ENCODE peak calls at places on chromosomes 13 and 19, in four cellular contexts. B is HFFc6, X is neural crest cell, R is GM12864. P is an unnamed sample.

GRCh38 chr19:39946532-39946931 is 12.1 kb upstream of the FCGBP start:
- DNase-seq in B (no peak), X (no peak), R (no peak), P (no peak)

GRCh38 chr13:110475550-110476219 is 85.8 kb downstream of the RAB20 start:
- DNase-seq in B (no peak), X (no peak), R (no peak), P (no peak)

GRCh38 chr13:36913463-36913862 is 6.6 kb downstream of the SMAD9 start:
- DNase-seq in B (no peak), X (no peak), R (no peak), P (no peak)

GRCh38 chr13:89380101-89380500 is 1708.9 kb downstream of the SLITRK5 start:
- DNase-seq in B (no peak), X (no peak), R (no peak), P (no peak)

GRCh38 chr19:49553451-49554271 is 25.9 kb downstream of the RCN3 start:
- DNase-seq in B (peak), X (no peak), R (no peak), P (no peak)

GRCh38 chr19:36027696-36028095 is 5.0 kb downstream of the CLIP3 start:
- DNase-seq in B (no peak), X (no peak), R (no peak), P (no peak)

GRCh38 chr19:51297406-51297805 is 14.0 kb upstream of the IGLON5 start:
- DNase-seq in B (no peak), X (no peak), R (no peak), P (no peak)

GRCh38 chr19:49216076-49216475 is 58.5 kb downstream of the TRPM4 start:
- DNase-seq in B (no peak), X (no peak), R (no peak), P (no peak)

GRCh38 chr13:97340399-97340798 is 93.6 kb upstream of the RAP2A start:
- DNase-seq in B (no peak), X (no peak), R (no peak), P (no peak)

GRCh38 chr19:48341006-48341405 is 15.7 kb downstream of the EMP3 start:
- DNase-seq in B (no peak), X (no peak), R (no peak), P (no peak)

GRCh38 chr13:44171151-44171550 is 202.5 kb upstream of the SERP2 start:
- DNase-seq in B (no peak), X (no peak), R (no peak), P (no peak)

GRCh38 chr19:43504426-43505185 is at the start of gene PHLDB3:
- DNase-seq in B (no peak), X (no peak), R (no peak), P (peak)

GRCh38 chr13:49421391-49421790 is 22.5 kb downstream of the CAB39L start:
- DNase-seq in B (no peak), X (no peak), R (peak), P (no peak)

GRCh38 chr13:47639716-47640447 is 361.2 kb downstream of the SUCLA2 start:
- DNase-seq in B (no peak), X (no peak), R (no peak), P (no peak)

GRCh38 chr13:46374710-46375109 is 12.3 kb downstream of the RUBCNL start:
- DNase-seq in B (no peak), X (no peak), R (no peak), P (no peak)

GRCh38 chr13:60062502-60062901 is 101.2 kb downstream of the DIAPH3 start:
- DNase-seq in B (no peak), X (no peak), R (no peak), P (no peak)

GRCh38 chr13:103272770-103273169 is 206.6 kb upstream of the SLC10A2 start:
- DNase-seq in B (no peak), X (no peak), R (no peak), P (no peak)

DNA sequence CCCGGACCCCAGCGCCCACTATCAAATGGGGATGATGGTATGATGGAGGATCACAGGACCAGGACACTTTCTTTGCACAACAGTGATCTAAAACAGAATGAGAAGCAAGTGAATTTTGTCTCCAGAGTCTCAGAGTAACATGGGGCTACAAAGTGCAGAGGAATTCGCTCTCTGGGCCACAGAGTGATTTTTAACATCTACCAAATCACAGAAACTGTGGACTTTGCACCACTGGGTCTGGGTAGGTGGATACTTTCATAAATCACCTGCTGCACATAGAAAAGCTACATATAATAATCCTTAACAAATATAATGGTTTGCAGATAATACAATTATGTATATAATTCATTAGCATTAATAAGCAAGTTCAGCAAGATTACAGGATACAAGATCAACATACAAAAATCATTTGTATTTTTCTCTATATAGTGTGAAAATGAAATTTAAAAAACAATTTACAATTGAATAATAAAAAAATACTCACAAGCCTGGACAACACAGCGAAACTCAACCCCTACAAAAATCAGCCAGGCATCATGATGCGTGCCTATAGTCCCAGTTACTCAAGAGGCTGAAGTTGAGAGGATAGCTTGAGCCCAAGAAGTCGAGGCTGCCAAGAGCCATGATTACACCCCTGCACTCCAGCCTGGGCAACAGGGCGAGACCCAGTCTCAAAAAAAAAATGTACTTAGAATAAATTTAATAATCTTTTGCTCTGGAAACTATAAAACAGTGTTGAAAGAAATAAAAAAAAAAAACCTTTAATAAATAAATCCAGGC is 60.3 kb upstream of the EEF1AKMT1 start:
- DNase-seq in B (no peak), X (no peak), R (no peak), P (no peak)
- TF ChIP-seq CTCF in B (no peak), X (no peak), R (no peak), P (no peak)

DNA sequence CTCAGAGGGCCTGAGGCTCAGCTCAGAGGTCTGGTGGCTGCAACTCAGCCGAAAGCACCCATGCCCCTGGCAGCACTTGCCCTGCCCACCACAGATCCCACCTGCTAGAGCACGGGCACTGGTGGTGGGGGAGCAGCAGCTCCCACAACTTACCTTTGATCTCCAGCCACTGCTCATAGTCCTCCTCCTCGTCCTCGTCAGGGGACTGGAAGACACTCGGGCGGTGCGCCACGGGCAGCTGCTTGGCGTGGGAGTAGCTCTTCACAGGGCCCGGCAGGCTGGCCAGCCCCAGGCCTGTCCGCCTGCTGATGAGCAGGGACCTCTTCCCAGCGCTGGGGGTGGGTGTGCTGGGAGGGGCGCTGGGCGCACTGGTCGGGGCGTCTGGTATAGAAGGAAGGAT is 14.6 kb downstream of the SUGP1 start:
- DNase-seq in B (no peak), X (no peak), R (no peak), P (no peak)
- TF ChIP-seq CTCF in B (no peak), X (no peak), R (no peak), P (no peak)

GRCh38 chr13:32021785-32022184 is 9.8 kb upstream of the FRY start:
- DNase-seq in B (no peak), X (no peak), R (no peak), P (no peak)

GRCh38 chr13:32016631-32017030 is 14.9 kb upstream of the FRY start:
- DNase-seq in B (no peak), X (no peak), R (no peak), P (no peak)

GRCh38 chr13:32017449-32017848 is 14.1 kb upstream of the FRY start:
- DNase-seq in B (no peak), X (no peak), R (no peak), P (no peak)

GRCh38 chr13:32022292-32022691 is 9.3 kb upstream of the FRY start:
- DNase-seq in B (no peak), X (no peak), R (no peak), P (no peak)

DNA sequence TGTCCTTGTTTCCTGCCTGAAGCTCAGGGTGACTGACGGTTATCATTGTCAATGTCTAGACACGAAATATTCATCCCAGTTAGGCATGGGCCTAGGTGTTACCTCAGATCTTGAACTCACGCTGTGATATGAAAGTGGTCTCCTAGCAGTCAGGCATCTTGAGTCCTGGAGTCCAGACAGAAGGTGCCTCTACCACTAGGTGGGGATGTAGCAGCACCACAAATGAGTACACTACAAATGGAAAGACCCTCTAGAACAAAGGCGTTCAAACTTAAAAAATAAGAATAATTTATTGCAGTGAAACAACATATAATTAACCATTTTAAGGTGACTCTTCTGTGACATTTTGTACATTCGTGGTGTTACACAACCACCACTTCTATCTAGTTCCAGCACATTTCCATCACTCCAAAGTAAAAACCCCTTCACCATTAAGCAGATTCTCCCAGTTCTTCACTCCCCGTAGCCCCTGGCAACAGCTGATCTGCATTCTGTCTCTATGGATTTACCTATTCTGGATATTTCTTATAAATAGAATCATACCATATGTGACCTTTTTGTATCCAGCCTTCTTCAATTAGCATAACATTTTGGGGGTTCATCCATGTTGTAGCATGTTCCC is 11.9 kb upstream of the FRY start:
- DNase-seq in B (peak), X (peak), R (peak), P (peak)
- TF ChIP-seq CTCF in B (peak), X (peak), R (peak), P (peak)

GRCh38 chr19:30649149-30649548 is 277.0 kb downstream of the ZNF536 start:
- DNase-seq in B (no peak), X (no peak), R (no peak), P (no peak)

GRCh38 chr19:30647891-30648290 is 275.7 kb downstream of the ZNF536 start:
- DNase-seq in B (no peak), X (no peak), R (no peak), P (no peak)

GRCh38 chr19:30649934-30650614 is 277.9 kb downstream of the ZNF536 start:
- DNase-seq in B (peak), X (peak), R (no peak), P (peak)

GRCh38 chr19:30646806-30647205 is 274.6 kb downstream of the ZNF536 start:
- DNase-seq in B (no peak), X (no peak), R (no peak), P (no peak)

DNA sequence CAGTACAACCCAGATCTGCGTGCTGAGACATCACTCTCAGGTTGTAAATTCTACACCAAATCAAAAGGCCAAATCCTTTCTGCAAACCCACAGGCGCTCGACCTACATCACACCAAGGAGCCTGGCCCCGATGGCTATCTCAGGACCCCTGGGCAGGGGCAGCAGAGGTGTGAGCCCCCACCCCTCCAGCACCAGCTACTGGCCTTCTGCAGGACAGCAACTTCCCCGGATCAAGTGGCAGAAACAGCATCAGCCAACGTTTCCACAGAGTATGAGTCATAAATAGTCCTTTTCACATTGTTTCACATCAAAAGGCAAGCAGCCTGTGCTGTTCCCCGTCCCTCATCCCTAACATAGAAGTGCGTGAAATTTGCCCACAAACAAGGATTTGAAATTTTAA is 276.1 kb downstream of the ZNF536 start:
- DNase-seq in B (no peak), X (no peak), R (no peak), P (no peak)
- TF ChIP-seq CTCF in B (no peak), X (no peak), R (no peak), P (no peak)

GRCh38 chr19:54648129-54648528 is 14.7 kb upstream of the LILRB4 start:
- DNase-seq in B (no peak), X (no peak), R (no peak), P (no peak)
- TF ChIP-seq CTCF in B (no peak), X (no peak), R (peak), P (no peak)

GRCh38 chr19:16025108-16026101 is 50.9 kb upstream of the TPM4 start:
- DNase-seq in B (peak), X (no peak), R (no peak), P (no peak)
- TF ChIP-seq CTCF in B (peak), X (peak), R (peak), P (no peak)

GRCh38 chr13:21608961-21609360 is 5.0 kb upstream of the MICU2 start:
- DNase-seq in B (no peak), X (no peak), R (no peak), P (no peak)

GRCh38 chr13:21606781-21607180 is 2.8 kb upstream of the MICU2 start:
- DNase-seq in B (no peak), X (no peak), R (no peak), P (no peak)

GRCh38 chr13:21606251-21606650 is 2.3 kb upstream of the MICU2 start:
- DNase-seq in B (no peak), X (no peak), R (no peak), P (no peak)

GRCh38 chr13:21603531-21604448 is at the start of gene MICU2:
- DNase-seq in B (peak), X (peak), R (peak), P (peak)
- TF ChIP-seq CTCF in B (peak), X (no peak), R (no peak), P (peak)

DNA sequence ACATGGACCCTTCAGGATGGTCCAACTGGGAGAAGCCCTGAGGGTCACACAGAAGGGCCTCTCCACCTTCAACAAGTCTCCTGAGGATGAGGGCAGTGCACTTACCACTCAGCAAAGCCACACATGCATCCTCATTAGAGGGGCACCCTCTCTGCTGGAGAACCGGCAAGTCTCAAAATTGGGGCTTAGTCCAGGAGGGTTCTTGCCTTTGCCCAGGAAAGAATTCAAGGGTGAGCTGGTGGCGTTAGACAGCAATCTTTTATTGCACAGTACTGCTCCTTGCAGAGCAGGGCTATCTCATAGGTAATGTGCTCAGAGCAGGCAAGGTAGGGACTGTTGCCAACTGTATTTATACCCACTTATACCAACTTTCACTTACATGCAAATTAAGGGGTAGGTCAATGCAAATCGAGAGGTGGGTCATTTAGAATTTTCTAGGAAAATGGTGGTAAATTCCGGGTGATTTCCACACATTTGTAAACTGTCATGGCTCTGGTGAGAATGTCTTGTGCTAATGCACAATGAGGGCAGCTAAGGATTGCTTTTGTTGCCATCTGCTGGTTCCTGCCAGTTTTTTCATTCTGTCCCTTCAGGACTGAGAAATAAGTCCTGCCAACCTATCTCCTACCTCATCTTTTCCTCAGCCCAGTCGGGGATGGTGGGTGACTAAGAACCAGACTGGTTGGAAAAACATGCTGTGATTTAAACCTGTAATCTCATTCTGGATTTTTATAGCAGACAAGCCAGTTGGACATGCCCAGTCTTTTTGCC is 27.8 kb upstream of the IGSF23 start:
- DNase-seq in B (peak), X (no peak), R (no peak), P (no peak)
- TF ChIP-seq CTCF in B (peak), X (no peak), R (no peak), P (no peak)

GRCh38 chr19:1789282-1790020 is 22.6 kb downstream of the ATP8B3 start:
- DNase-seq in B (no peak), X (no peak), R (no peak), P (no peak)
- TF ChIP-seq CTCF in B (no peak), X (no peak), R (no peak), P (no peak)

DNA sequence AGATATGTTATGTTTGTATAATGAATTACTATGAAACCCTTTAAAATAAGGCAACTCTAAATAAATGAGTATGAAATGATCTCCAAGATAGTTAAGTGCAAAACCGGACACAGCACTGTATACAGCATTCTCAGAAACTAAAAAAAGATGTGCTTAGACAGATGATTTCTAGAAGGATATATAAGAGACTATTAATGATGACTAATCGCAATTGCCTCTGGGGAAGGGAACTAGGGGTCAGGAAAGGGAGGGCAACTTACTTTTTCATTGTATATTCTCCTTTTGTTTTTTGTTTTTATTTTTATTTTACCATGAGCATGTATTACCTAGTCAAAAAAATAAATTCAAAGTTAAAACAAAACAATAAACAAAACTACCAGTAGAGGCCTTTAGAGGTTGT is 12.8 kb downstream of the PEG3 start:
- DNase-seq in B (no peak), X (no peak), R (no peak), P (no peak)
- TF ChIP-seq CTCF in B (no peak), X (no peak), R (no peak), P (no peak)

P was measured in glutamatergic neuron.